ENCODE peak calls at places on chromosome 13, in five cellular contexts. One of them, this sample, is unnamed.

GRCh38 chr13:51585696-51586095 is 1.4 kb downstream of the WDFY2 start:
- DNase-seq in psoas muscle: no peak
- DNase-seq in ascending aorta: no peak
- DNase-seq in heart right ventricle: no peak
- DNase-seq in left ventricle myocardium inferior: no peak
- DNase-seq in this sample: no peak

GRCh38 chr13:51966186-51966585 is 45.1 kb downstream of the ATP7B start:
- DNase-seq in psoas muscle: no peak
- DNase-seq in ascending aorta: no peak
- DNase-seq in heart right ventricle: no peak
- DNase-seq in left ventricle myocardium inferior: no peak
- DNase-seq in this sample: peak

GRCh38 chr13:45518525-45519235 is 53.9 kb downstream of the COG3 start:
- DNase-seq in psoas muscle: no peak
- DNase-seq in ascending aorta: no peak
- DNase-seq in heart right ventricle: no peak
- DNase-seq in left ventricle myocardium inferior: no peak
- DNase-seq in this sample: no peak

GRCh38 chr13:73334459-73334858 is 275.7 kb downstream of the KLF5 start:
- DNase-seq in psoas muscle: no peak
- DNase-seq in ascending aorta: no peak
- DNase-seq in heart right ventricle: no peak
- DNase-seq in left ventricle myocardium inferior: no peak
- DNase-seq in this sample: no peak

GRCh38 chr13:110509478-110509926 is 52.0 kb downstream of the RAB20 start:
- DNase-seq in psoas muscle: no peak
- DNase-seq in ascending aorta: no peak
- DNase-seq in heart right ventricle: no peak
- DNase-seq in left ventricle myocardium inferior: no peak
- DNase-seq in this sample: no peak

GRCh38 chr13:74115138-74115537 is 19.1 kb downstream of the KLF12 start:
- DNase-seq in psoas muscle: no peak
- DNase-seq in ascending aorta: no peak
- DNase-seq in heart right ventricle: no peak
- DNase-seq in left ventricle myocardium inferior: no peak
- DNase-seq in this sample: no peak

GRCh38 chr13:25468330-25469178 is 96.8 kb downstream of the ATP8A2 start:
- DNase-seq in psoas muscle: no peak
- DNase-seq in ascending aorta: no peak
- DNase-seq in heart right ventricle: no peak
- DNase-seq in left ventricle myocardium inferior: no peak
- DNase-seq in this sample: no peak

GRCh38 chr13:98007001-98007400 is 53.5 kb downstream of the IPO5 start:
- DNase-seq in psoas muscle: no peak
- DNase-seq in ascending aorta: no peak
- DNase-seq in heart right ventricle: no peak
- DNase-seq in left ventricle myocardium inferior: no peak
- DNase-seq in this sample: no peak

GRCh38 chr13:112765734-112766133 is 75.9 kb downstream of the ATP11A start:
- DNase-seq in psoas muscle: no peak
- DNase-seq in ascending aorta: no peak
- DNase-seq in heart right ventricle: no peak
- DNase-seq in left ventricle myocardium inferior: no peak
- DNase-seq in this sample: no peak

GRCh38 chr13:65336916-65337315 is 1893.2 kb downstream of the PCDH9 start:
- DNase-seq in psoas muscle: no peak
- DNase-seq in ascending aorta: no peak
- DNase-seq in heart right ventricle: no peak
- DNase-seq in left ventricle myocardium inferior: no peak
- DNase-seq in this sample: no peak

GRCh38 chr13:33865945-33866344 is 48.0 kb downstream of the RFC3 start:
- DNase-seq in psoas muscle: no peak
- DNase-seq in ascending aorta: no peak
- DNase-seq in heart right ventricle: no peak
- DNase-seq in left ventricle myocardium inferior: no peak
- DNase-seq in this sample: no peak

GRCh38 chr13:59633290-59633689 is 530.4 kb downstream of the DIAPH3 start:
- DNase-seq in psoas muscle: no peak
- DNase-seq in ascending aorta: no peak
- DNase-seq in heart right ventricle: no peak
- DNase-seq in left ventricle myocardium inferior: no peak
- DNase-seq in this sample: peak

GRCh38 chr13:47594833-47595232 is 406.2 kb downstream of the SUCLA2 start:
- DNase-seq in psoas muscle: no peak
- DNase-seq in ascending aorta: no peak
- DNase-seq in heart right ventricle: no peak
- DNase-seq in left ventricle myocardium inferior: no peak
- DNase-seq in this sample: no peak

GRCh38 chr13:59641261-59641660 is 522.5 kb downstream of the DIAPH3 start:
- DNase-seq in psoas muscle: no peak
- DNase-seq in ascending aorta: no peak
- DNase-seq in heart right ventricle: no peak
- DNase-seq in left ventricle myocardium inferior: no peak
- DNase-seq in this sample: peak

GRCh38 chr13:96734499-96734898 is 259.8 kb downstream of the OXGR1 start:
- DNase-seq in psoas muscle: no peak
- DNase-seq in ascending aorta: no peak
- DNase-seq in heart right ventricle: no peak
- DNase-seq in left ventricle myocardium inferior: no peak
- DNase-seq in this sample: no peak

GRCh38 chr13:40275636-40276035 is 390.8 kb downstream of the FOXO1 start:
- DNase-seq in psoas muscle: no peak
- DNase-seq in ascending aorta: no peak
- DNase-seq in heart right ventricle: no peak
- DNase-seq in left ventricle myocardium inferior: no peak
- DNase-seq in this sample: no peak

GRCh38 chr13:38582133-38582532 is 104.7 kb upstream of the FREM2 start:
- DNase-seq in psoas muscle: no peak
- DNase-seq in ascending aorta: no peak
- DNase-seq in heart right ventricle: no peak
- DNase-seq in left ventricle myocardium inferior: no peak
- DNase-seq in this sample: no peak

GRCh38 chr13:50400930-50401553 is 385.8 kb downstream of the KCNRG start:
- DNase-seq in psoas muscle: no peak
- DNase-seq in ascending aorta: no peak
- DNase-seq in heart right ventricle: no peak
- DNase-seq in left ventricle myocardium inferior: no peak
- DNase-seq in this sample: no peak

GRCh38 chr13:44573071-44573470 is 3.1 kb downstream of the TSC22D1 start:
- DNase-seq in psoas muscle: no peak
- DNase-seq in ascending aorta: no peak
- DNase-seq in heart right ventricle: no peak
- DNase-seq in left ventricle myocardium inferior: no peak
- DNase-seq in this sample: no peak

GRCh38 chr13:109371066-109371465 is 415.3 kb downstream of the IRS2 start:
- DNase-seq in psoas muscle: no peak
- DNase-seq in ascending aorta: no peak
- DNase-seq in heart right ventricle: no peak
- DNase-seq in left ventricle myocardium inferior: no peak
- DNase-seq in this sample: peak

GRCh38 chr13:90485441-90485840 is 862.0 kb upstream of the MIR17HG start:
- DNase-seq in psoas muscle: no peak
- DNase-seq in ascending aorta: no peak
- DNase-seq in heart right ventricle: no peak
- DNase-seq in left ventricle myocardium inferior: no peak
- DNase-seq in this sample: no peak

GRCh38 chr13:42477588-42478190 is 96.3 kb upstream of the TNFSF11 start:
- DNase-seq in psoas muscle: no peak
- DNase-seq in ascending aorta: no peak
- DNase-seq in heart right ventricle: no peak
- DNase-seq in left ventricle myocardium inferior: peak
- DNase-seq in this sample: no peak

GRCh38 chr13:78323848-78324247 is 279.5 kb downstream of the POU4F1 start:
- DNase-seq in psoas muscle: no peak
- DNase-seq in ascending aorta: no peak
- DNase-seq in heart right ventricle: no peak
- DNase-seq in left ventricle myocardium inferior: no peak
- DNase-seq in this sample: no peak

GRCh38 chr13:61774903-61775302 is 359.3 kb upstream of the PCDH20 start:
- DNase-seq in psoas muscle: no peak
- DNase-seq in ascending aorta: no peak
- DNase-seq in heart right ventricle: no peak
- DNase-seq in left ventricle myocardium inferior: no peak
- DNase-seq in this sample: no peak

GRCh38 chr13:44688652-44689051 is 112.5 kb upstream of the TSC22D1 start:
- DNase-seq in psoas muscle: no peak
- DNase-seq in ascending aorta: no peak
- DNase-seq in heart right ventricle: no peak
- DNase-seq in left ventricle myocardium inferior: no peak
- DNase-seq in this sample: no peak

GRCh38 chr13:109616021-109616420 is 170.4 kb downstream of the IRS2 start:
- DNase-seq in psoas muscle: no peak
- DNase-seq in ascending aorta: no peak
- DNase-seq in heart right ventricle: no peak
- DNase-seq in left ventricle myocardium inferior: no peak
- DNase-seq in this sample: no peak

DNA sequence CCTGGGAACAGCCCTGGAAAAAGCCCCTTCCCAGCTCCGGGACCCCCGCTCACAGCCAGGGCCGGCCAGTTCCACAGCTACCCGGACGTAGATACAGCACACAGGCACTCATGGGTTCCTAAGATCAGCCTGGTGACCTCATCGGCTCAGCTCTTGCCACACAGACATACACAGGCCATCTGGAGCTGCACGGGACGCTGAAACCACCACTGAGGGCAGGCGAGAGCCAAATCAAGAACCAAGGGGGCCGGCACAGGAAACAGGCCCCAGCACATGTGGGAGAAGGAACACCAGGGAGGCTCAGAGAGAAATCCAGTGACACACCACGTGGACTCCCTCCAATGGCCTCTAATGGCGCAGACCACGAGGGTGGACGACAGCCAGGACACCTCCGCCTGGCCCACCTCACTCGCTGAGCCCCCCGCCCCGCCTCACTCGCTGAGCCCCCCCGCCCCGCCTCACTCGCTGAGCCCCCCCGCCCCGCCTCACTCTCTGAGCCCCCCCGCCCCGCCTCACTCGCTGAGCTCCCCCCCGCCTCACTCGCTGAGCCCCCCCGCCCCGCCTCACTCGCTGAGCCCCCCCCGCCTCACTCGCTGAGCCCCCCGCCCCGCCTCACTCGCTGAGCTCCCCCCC is 69.7 kb upstream of the C13orf46 start:
- DNase-seq in psoas muscle: peak
- DNase-seq in ascending aorta: peak
- DNase-seq in heart right ventricle: no peak
- DNase-seq in left ventricle myocardium inferior: peak
- DNase-seq in this sample: no peak
- H3K27ac ChIP-seq in psoas muscle: no peak
- H3K27ac ChIP-seq in ascending aorta: no peak
- H3K27ac ChIP-seq in heart right ventricle: no peak
- H3K27ac ChIP-seq in left ventricle myocardium inferior: peak
- H3K27ac ChIP-seq in this sample: no peak

GRCh38 chr13:106524108-106524507 is 11.4 kb downstream of the EFNB2 start:
- DNase-seq in psoas muscle: no peak
- DNase-seq in ascending aorta: no peak
- DNase-seq in heart right ventricle: no peak
- DNase-seq in left ventricle myocardium inferior: no peak
- DNase-seq in this sample: no peak
- H3K4me3 ChIP-seq in psoas muscle: no peak
- H3K4me3 ChIP-seq in ascending aorta: no peak
- H3K4me3 ChIP-seq in heart right ventricle: no peak
- H3K4me3 ChIP-seq in left ventricle myocardium inferior: no peak
- H3K4me3 ChIP-seq in this sample: no peak

DNA sequence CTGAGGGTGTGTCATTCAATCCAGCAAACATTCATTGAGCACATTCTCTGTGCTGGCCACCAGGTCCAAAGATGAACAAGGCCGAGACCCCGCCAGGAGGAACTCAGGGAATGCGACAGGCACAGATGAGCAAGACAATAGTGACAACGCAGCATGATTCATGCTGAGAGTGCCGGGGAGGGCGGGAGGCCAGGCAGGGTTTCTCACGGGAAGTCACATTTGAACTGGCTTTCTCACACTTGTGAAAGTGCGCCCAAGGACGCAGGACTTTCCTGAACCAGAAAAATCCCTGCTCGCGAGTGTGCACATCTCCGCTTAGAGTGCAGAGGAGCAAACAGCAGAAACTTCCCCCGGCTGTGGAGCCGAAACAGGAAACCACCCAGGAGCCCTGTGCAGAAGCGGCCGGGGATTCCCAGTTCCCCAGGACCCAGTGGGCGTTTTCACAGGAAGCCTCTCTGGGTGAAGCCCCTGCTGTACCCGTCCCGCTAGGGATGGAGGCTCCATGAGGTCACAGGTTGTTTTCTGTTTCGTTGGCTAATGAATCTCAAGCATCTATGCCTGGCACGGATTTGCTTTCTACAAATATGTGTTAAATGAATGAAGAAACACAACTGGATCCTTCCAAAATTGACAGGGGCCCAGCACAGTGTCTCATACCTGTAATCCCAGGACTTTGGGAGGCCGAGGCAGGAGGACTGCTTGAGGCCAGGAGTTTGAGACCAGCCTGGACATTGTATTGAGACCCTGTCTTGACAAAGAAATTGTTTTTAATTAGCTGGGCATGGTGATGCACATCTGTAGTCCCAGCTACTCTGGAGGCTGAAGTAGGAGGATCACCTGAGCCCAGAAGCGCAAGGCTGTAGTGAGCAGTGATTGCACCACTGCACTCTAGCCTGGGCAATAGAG is 68.4 kb upstream of the TM9SF2 start:
- DNase-seq in psoas muscle: peak
- DNase-seq in ascending aorta: peak
- DNase-seq in heart right ventricle: peak
- DNase-seq in left ventricle myocardium inferior: peak
- DNase-seq in this sample: no peak
- H3K27ac ChIP-seq in psoas muscle: no peak
- H3K27ac ChIP-seq in ascending aorta: no peak
- H3K27ac ChIP-seq in heart right ventricle: no peak
- H3K27ac ChIP-seq in left ventricle myocardium inferior: peak
- H3K27ac ChIP-seq in this sample: no peak

GRCh38 chr13:21219044-21219381 is 42.6 kb downstream of the MRPL57 start:
- DNase-seq in psoas muscle: no peak
- DNase-seq in ascending aorta: no peak
- DNase-seq in heart right ventricle: no peak
- DNase-seq in left ventricle myocardium inferior: no peak
- DNase-seq in this sample: no peak
- H3K4me3 ChIP-seq in psoas muscle: no peak
- H3K4me3 ChIP-seq in ascending aorta: no peak
- H3K4me3 ChIP-seq in heart right ventricle: no peak
- H3K4me3 ChIP-seq in left ventricle myocardium inferior: no peak
- H3K4me3 ChIP-seq in this sample: no peak

DNA sequence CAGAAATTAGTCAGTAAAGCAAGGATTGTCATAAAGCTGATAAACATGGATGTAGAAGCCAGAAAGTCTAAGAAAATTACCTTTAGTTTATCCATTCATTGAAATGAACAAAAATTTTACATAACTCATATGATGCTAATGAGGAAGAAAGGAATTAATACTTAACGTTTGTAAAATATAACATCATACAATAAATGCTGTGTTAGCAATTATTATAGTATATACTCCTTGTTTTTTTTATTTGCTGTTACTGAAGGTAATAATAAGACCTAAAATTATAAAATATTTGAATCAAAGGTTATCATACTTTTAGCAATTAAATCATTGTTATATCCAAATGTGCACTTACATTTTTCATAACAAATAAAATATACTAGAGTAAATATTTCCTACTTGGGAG is 167.2 kb upstream of the SLITRK1 start:
- DNase-seq in psoas muscle: no peak
- DNase-seq in ascending aorta: no peak
- DNase-seq in heart right ventricle: no peak
- DNase-seq in left ventricle myocardium inferior: no peak
- DNase-seq in this sample: no peak
- H3K27ac ChIP-seq in psoas muscle: no peak
- H3K27ac ChIP-seq in ascending aorta: no peak
- H3K27ac ChIP-seq in heart right ventricle: no peak
- H3K27ac ChIP-seq in left ventricle myocardium inferior: no peak
- H3K27ac ChIP-seq in this sample: no peak